ENCODE peak calls at places on chromosomes 11 and 22, in seven cellular contexts. L is stomach; V is heart left ventricle; T is A549; M is CD4-positive, alpha-beta memory T cell; Q is left lung; X is mesendoderm. K is an unnamed sample.

GRCh38 chr11:33722579-33723234 is 13.5 kb downstream of the CD59 start:
- DNase-seq in L (no peak), V (no peak), T (no peak), M (no peak), Q (peak), X (peak), K (no peak)

GRCh38 chr11:44885065-44885777 is 65.5 kb downstream of the TP53I11 start:
- DNase-seq in L (no peak), V (no peak), T (no peak), M (no peak), Q (no peak), X (no peak), K (no peak)

GRCh38 chr22:21646608-21647590 is 4.8 kb downstream of the SDF2L1 start:
- DNase-seq in L (peak), V (peak), T (peak), M (peak), Q (no peak), X (peak), K (peak)

GRCh38 chr22:35524966-35525686 is 15.5 kb upstream of the RASD2 start:
- DNase-seq in L (no peak), V (no peak), T (no peak), M (no peak), Q (no peak), X (no peak), K (peak)

GRCh38 chr11:46306296-46306853 is 28.9 kb downstream of the CREB3L1 start:
- DNase-seq in L (no peak), V (no peak), T (no peak), M (no peak), Q (no peak), X (peak), K (no peak)

GRCh38 chr11:114598461-114598860 is 2.9 kb upstream of the NXPE4 start:
- DNase-seq in L (no peak), V (no peak), T (no peak), M (no peak), Q (peak), X (no peak), K (no peak)

GRCh38 chr11:125088576-125089455 is 22.6 kb downstream of the TMEM218 start:
- DNase-seq in L (no peak), V (no peak), T (no peak), M (no peak), Q (peak), X (no peak), K (no peak)

GRCh38 chr11:20193307-20193706 is 33.0 kb upstream of the DBX1 start:
- DNase-seq in L (no peak), V (no peak), T (no peak), M (no peak), Q (no peak), X (no peak), K (no peak)

GRCh38 chr11:27216268-27217149 is 146.5 kb downstream of the CCDC34 start:
- DNase-seq in L (no peak), V (peak), T (no peak), M (no peak), Q (no peak), X (no peak), K (peak)

GRCh38 chr11:118699508-118700220 is 20.2 kb upstream of the TREH start:
- DNase-seq in L (no peak), V (no peak), T (no peak), M (peak), Q (no peak), X (peak), K (no peak)

GRCh38 chr11:102117472-102118113 is 7.3 kb downstream of the YAP1 start:
- DNase-seq in L (no peak), V (no peak), T (no peak), M (no peak), Q (no peak), X (no peak), K (no peak)

GRCh38 chr11:2355000-2355644 is 22.0 kb upstream of the CD81 start:
- DNase-seq in L (no peak), V (no peak), T (no peak), M (no peak), Q (no peak), X (no peak), K (no peak)

GRCh38 chr22:30202531-30203006 is 44.0 kb downstream of the LIF start:
- DNase-seq in L (peak), V (no peak), T (no peak), M (no peak), Q (no peak), X (no peak), K (no peak)

GRCh38 chr11:27174026-27174425 is 133.4 kb downstream of the BBOX1 start:
- DNase-seq in L (peak), V (no peak), T (no peak), M (no peak), Q (no peak), X (no peak), K (no peak)

GRCh38 chr22:38136607-38137006 is 26.1 kb upstream of the BAIAP2L2 start:
- DNase-seq in L (no peak), V (no peak), T (no peak), M (no peak), Q (no peak), X (peak), K (no peak)

GRCh38 chr11:65558785-65559509 is 788 bp upstream of the LTBP3 start:
- DNase-seq in L (peak), V (peak), T (no peak), M (no peak), Q (no peak), X (no peak), K (no peak)

GRCh38 chr11:69201764-69202370 is 46.1 kb downstream of the SMIM38 start:
- DNase-seq in L (no peak), V (no peak), T (no peak), M (no peak), Q (no peak), X (no peak), K (no peak)

GRCh38 chr22:17167486-17167885 is 8.4 kb upstream of the HDHD5 start:
- DNase-seq in L (peak), V (peak), T (no peak), M (no peak), Q (no peak), X (no peak), K (no peak)

GRCh38 chr11:112856591-112856990 is 104.6 kb upstream of the NCAM1 start:
- DNase-seq in L (no peak), V (no peak), T (no peak), M (no peak), Q (no peak), X (no peak), K (no peak)

GRCh38 chr11:23974046-23974445 is 522.8 kb upstream of the LUZP2 start:
- DNase-seq in L (no peak), V (no peak), T (no peak), M (no peak), Q (no peak), X (no peak), K (no peak)

GRCh38 chr22:45268167-45268957 is 16.4 kb upstream of the UPK3A start:
- DNase-seq in L (peak), V (no peak), T (peak), M (no peak), Q (no peak), X (peak), K (peak)

GRCh38 chr22:37484115-37485005 is 1.8 kb downstream of the MFNG start:
- DNase-seq in L (peak), V (peak), T (no peak), M (peak), Q (peak), X (no peak), K (no peak)

GRCh38 chr11:27194976-27195375 is 154.4 kb downstream of the BBOX1 start:
- DNase-seq in L (no peak), V (no peak), T (no peak), M (no peak), Q (no peak), X (no peak), K (no peak)

GRCh38 chr11:120834686-120835225 is 189.1 kb upstream of the TBCEL start:
- DNase-seq in L (no peak), V (no peak), T (no peak), M (no peak), Q (no peak), X (no peak), K (no peak)

GRCh38 chr11:73290536-73290935 is 17.5 kb upstream of the ARHGEF17 start:
- DNase-seq in L (no peak), V (no peak), T (no peak), M (no peak), Q (no peak), X (no peak), K (no peak)

GRCh38 chr11:33500865-33501479 is 199.7 kb downstream of the C11orf91 start:
- DNase-seq in L (no peak), V (no peak), T (no peak), M (no peak), Q (no peak), X (peak), K (no peak)

GRCh38 chr11:117417342-117417741 is 89.7 kb downstream of the CEP164 start:
- DNase-seq in L (no peak), V (no peak), T (no peak), M (no peak), Q (no peak), X (no peak), K (no peak)

GRCh38 chr11:112615238-112615637 is 346.0 kb upstream of the NCAM1 start:
- DNase-seq in L (no peak), V (no peak), T (no peak), M (no peak), Q (no peak), X (no peak), K (no peak)

GRCh38 chr22:27820896-27821866 is 19.6 kb upstream of the MN1 start:
- DNase-seq in L (no peak), V (no peak), T (no peak), M (no peak), Q (no peak), X (peak), K (no peak)

GRCh38 chr11:68751331-68751856 is at the start of gene TESMIN:
- DNase-seq in L (peak), V (peak), T (peak), M (peak), Q (peak), X (peak), K (peak)

GRCh38 chr11:69161117-69161407 is 5.3 kb downstream of the SMIM38 start:
- DNase-seq in L (no peak), V (no peak), T (no peak), M (no peak), Q (no peak), X (no peak), K (peak)

GRCh38 chr11:10725907-10726253 is 25.2 kb upstream of the CTR9 start:
- DNase-seq in L (no peak), V (no peak), T (no peak), M (no peak), Q (no peak), X (no peak), K (no peak)

GRCh38 chr22:44028091-44028490 is 4.0 kb downstream of the PARVB start:
- DNase-seq in L (no peak), V (no peak), T (no peak), M (no peak), Q (no peak), X (no peak), K (no peak)

GRCh38 chr11:8065031-8065430 is 16.0 kb upstream of the TUB start:
- DNase-seq in L (no peak), V (no peak), T (no peak), M (no peak), Q (no peak), X (no peak), K (no peak)

GRCh38 chr11:79054636-79055035 is 386.2 kb downstream of the TENM4 start:
- DNase-seq in L (no peak), V (no peak), T (no peak), M (no peak), Q (no peak), X (no peak), K (no peak)

GRCh38 chr11:102637731-102638130 is 12.6 kb upstream of the MMP20 start:
- DNase-seq in L (no peak), V (no peak), T (no peak), M (no peak), Q (no peak), X (no peak), K (no peak)

GRCh38 chr22:49657275-49657973 is 170.2 kb downstream of the BRD1 start:
- DNase-seq in L (peak), V (peak), T (no peak), M (peak), Q (peak), X (peak), K (no peak)
- H3K4me3 ChIP-seq in L (peak), V (peak), T (no peak), M (peak), Q (peak), X (no peak), K (no peak)

GRCh38 chr11:107927559-107927958 is 689 bp upstream of the RAB39A start:
- DNase-seq in L (no peak), V (no peak), T (no peak), M (no peak), Q (no peak), X (no peak), K (no peak)

GRCh38 chr11:107931206-107931605 is 3.0 kb downstream of the RAB39A start:
- DNase-seq in L (no peak), V (no peak), T (no peak), M (no peak), Q (no peak), X (no peak), K (no peak)

GRCh38 chr11:107928046-107928766 is at the start of gene RAB39A:
- DNase-seq in L (peak), V (peak), T (peak), M (peak), Q (peak), X (peak), K (peak)

GRCh38 chr11:107928767-107929507 is 689 bp downstream of the RAB39A start:
- DNase-seq in L (no peak), V (peak), T (no peak), M (no peak), Q (no peak), X (peak), K (peak)

GRCh38 chr11:107929611-107930200 is 1.5 kb downstream of the RAB39A start:
- DNase-seq in L (no peak), V (no peak), T (no peak), M (no peak), Q (no peak), X (peak), K (peak)
- H3K4me3 ChIP-seq in L (peak), V (peak), T (no peak), M (no peak), Q (no peak), X (peak), K (peak)

DNA sequence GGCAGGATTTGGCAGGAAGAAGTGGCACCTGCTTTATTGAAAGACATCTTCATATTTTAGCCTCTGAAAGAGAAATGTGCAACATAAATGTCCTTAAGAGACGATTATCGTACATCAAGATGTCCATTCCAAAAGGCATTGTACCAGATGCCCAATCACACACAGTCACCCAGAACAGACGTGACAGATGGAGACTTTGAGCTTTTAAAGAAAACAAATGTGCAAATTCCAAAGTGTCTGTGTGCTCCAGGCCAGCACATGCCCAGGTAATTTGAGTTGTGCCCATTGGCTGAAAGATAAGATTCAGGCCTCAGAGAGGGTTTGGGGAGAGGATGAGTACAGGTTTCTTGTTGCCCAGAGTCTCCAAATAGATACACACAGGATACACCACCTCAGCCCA is 155.6 kb downstream of the RRAS2 start:
- DNase-seq in L (no peak), V (no peak), T (no peak), M (no peak), Q (no peak), X (no peak), K (no peak)
- H3K4me3 ChIP-seq in L (no peak), V (no peak), T (no peak), M (no peak), Q (no peak), X (no peak), K (no peak)

DNA sequence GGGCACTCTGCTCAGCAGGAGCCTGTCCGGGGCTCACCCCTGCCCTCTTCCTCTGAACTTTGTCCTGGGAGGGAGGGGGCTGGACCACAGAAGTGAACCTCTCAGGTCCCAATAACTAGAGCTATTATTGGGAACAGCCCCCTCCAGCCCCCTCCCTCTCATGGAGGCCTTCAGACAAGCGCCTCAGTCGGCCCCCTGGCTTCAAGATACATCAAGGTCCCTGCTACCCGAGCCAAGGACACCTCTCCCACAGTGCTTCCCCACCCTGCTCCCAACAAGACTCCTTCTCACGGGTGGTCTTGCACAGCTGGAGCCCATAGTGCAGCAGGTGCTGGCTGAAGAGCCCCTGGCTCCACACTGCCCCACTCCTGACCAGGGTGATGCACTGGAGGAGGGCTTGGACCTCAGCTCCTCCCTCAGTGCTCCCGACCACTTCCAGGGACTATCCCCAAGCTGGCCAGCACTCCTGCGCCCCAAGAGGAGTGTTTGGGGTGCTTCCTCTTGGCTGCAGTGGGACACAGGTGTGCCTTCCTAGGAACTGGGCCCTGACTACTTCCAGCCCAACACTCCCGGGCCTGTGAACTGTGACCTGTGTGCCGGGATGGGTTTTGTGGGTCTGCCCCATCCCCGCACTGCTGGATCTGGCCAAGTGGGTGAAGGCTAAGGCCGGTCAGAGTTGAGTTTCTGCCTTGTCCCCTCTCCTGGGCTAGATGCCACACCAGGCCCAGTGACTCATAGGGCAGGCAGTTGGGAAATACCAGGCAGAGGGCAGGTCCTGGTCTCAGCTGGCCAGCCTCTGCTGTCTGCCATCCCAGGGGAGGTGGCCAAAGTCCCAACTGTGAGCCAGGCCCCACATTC is 2.2 kb downstream of the PNPLA2 start:
- DNase-seq in L (peak), V (peak), T (peak), M (no peak), Q (peak), X (no peak), K (no peak)
- H3K4me3 ChIP-seq in L (peak), V (peak), T (peak), M (peak), Q (peak), X (no peak), K (no peak)

GRCh38 chr11:75555079-75555811 is 6.8 kb upstream of the SERPINH1 start:
- DNase-seq in L (no peak), V (no peak), T (no peak), M (no peak), Q (peak), X (no peak), K (no peak)
- H3K4me3 ChIP-seq in L (no peak), V (no peak), T (no peak), M (no peak), Q (no peak), X (no peak), K (peak)

DNA sequence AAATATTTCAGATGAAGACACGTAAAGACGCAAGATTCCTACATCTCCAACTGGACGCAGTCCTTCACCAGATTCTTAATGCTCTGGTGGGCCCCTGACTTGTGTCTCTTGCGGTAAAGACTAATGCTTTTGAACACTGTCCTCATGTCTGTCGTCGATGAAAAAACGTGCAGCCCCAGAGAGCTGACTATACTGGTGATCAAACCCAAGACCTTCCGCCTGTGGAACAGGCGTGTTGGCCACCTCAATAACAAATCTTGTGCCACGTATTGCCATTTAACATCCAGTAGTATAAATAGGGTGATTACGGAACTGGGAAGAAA is 45.5 kb downstream of the OR4D9 start:
- DNase-seq in L (no peak), V (no peak), T (no peak), M (no peak), Q (no peak), X (no peak), K (no peak)
- H3K4me3 ChIP-seq in L (no peak), V (no peak), T (peak), M (no peak), Q (no peak), X (no peak), K (peak)

DNA sequence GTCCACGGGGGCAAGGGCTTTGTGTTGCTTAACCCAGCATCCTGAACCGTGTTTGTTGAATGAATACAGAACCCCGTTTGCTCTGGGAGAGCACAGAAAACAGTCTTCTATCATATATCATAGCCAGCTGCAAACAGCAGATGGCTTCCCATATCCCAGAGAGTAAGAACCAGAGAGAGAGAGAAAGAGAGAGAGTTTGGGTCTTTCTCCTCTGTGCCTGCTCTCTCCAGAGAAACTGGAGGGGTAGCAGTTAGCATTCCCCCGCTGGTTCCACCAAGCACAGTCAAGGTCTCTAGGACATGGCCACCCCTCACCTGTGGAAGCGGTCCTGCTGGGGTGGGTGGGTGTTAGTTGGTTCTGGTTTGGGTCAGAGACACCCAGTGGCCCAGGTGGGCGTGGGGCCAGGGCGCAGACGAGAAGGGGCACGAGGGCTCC is 487 bp upstream of the TIMP3 start:
- DNase-seq in L (no peak), V (no peak), T (no peak), M (no peak), Q (no peak), X (no peak), K (no peak)
- H3K4me3 ChIP-seq in L (peak), V (peak), T (peak), M (no peak), Q (peak), X (peak), K (peak)

DNA sequence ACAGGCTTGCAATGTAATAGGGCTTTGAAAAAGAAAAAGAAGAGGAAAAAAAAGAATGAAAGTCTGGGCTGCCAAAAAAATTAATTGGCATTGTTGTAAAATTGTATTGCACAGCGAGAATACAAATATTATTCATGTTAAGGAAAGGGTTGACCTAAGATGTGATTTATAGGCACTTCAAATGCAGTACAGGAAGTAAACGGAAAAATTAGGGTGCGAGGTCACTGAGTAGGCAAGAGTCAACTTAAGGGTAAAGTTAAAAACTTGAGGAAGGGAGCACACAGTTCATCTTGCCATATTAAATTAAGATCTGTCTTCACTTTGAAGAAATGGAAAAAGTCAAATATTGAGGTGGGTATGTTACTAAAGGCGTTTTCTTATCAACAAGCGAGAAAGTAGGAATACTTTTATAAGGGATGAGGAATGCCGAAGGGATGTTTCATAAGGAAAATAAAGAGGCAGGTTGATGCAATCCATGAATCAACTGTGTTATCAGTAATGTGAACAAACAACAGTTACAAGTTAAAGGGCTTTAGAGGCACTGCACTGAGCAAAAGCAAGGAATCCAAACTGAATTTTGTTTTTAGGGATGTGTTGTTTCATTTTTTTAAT is 123.0 kb downstream of the WT1 start:
- DNase-seq in L (no peak), V (no peak), T (peak), M (no peak), Q (no peak), X (no peak), K (no peak)
- H3K4me3 ChIP-seq in L (no peak), V (no peak), T (peak), M (no peak), Q (no peak), X (no peak), K (no peak)

GRCh38 chr22:50299724-50300619 is 7.5 kb downstream of the PLXNB2 start:
- DNase-seq in L (peak), V (no peak), T (no peak), M (no peak), Q (no peak), X (peak), K (no peak)
- H3K4me3 ChIP-seq in L (peak), V (peak), T (no peak), M (no peak), Q (peak), X (peak), K (peak)